ENCODE peak calls at places on chromosomes 16 and 17, in five cellular contexts. One of them, this sample, is unnamed.

GRCh38 chr16:50388491-50388890 is 19.7 kb upstream of the BRD7 start:
- DNase-seq in ovary: no peak
- DNase-seq in transverse colon: no peak
- DNase-seq in stomach: no peak
- DNase-seq in body of pancreas: no peak
- DNase-seq in this sample: no peak

GRCh38 chr16:58684354-58685083 is at the start of gene SLC38A7:
- DNase-seq in ovary: peak
- DNase-seq in transverse colon: peak
- DNase-seq in stomach: peak
- DNase-seq in body of pancreas: peak
- DNase-seq in this sample: peak

GRCh38 chr16:53091508-53092211 is 36.9 kb downstream of the CHD9 start:
- DNase-seq in ovary: peak
- DNase-seq in transverse colon: peak
- DNase-seq in stomach: peak
- DNase-seq in body of pancreas: peak
- DNase-seq in this sample: peak

GRCh38 chr16:47204736-47205499 is 61.2 kb upstream of the NETO2 start:
- DNase-seq in ovary: no peak
- DNase-seq in transverse colon: no peak
- DNase-seq in stomach: no peak
- DNase-seq in body of pancreas: no peak
- DNase-seq in this sample: no peak

GRCh38 chr16:29911676-29912010 is 11.4 kb downstream of the ASPHD1 start:
- DNase-seq in ovary: no peak
- DNase-seq in transverse colon: no peak
- DNase-seq in stomach: no peak
- DNase-seq in body of pancreas: no peak
- DNase-seq in this sample: no peak

GRCh38 chr17:33261911-33262665 is 31.0 kb downstream of the ASIC2 start:
- DNase-seq in ovary: no peak
- DNase-seq in transverse colon: no peak
- DNase-seq in stomach: no peak
- DNase-seq in body of pancreas: no peak
- DNase-seq in this sample: no peak

GRCh38 chr17:31499771-31500554 is 108.5 kb downstream of the RAB11FIP4 start:
- DNase-seq in ovary: peak
- DNase-seq in transverse colon: peak
- DNase-seq in stomach: peak
- DNase-seq in body of pancreas: peak
- DNase-seq in this sample: no peak

GRCh38 chr17:17783121-17783824 is 53.5 kb downstream of the SREBF1 start:
- DNase-seq in ovary: peak
- DNase-seq in transverse colon: peak
- DNase-seq in stomach: peak
- DNase-seq in body of pancreas: peak
- DNase-seq in this sample: peak

DNA sequence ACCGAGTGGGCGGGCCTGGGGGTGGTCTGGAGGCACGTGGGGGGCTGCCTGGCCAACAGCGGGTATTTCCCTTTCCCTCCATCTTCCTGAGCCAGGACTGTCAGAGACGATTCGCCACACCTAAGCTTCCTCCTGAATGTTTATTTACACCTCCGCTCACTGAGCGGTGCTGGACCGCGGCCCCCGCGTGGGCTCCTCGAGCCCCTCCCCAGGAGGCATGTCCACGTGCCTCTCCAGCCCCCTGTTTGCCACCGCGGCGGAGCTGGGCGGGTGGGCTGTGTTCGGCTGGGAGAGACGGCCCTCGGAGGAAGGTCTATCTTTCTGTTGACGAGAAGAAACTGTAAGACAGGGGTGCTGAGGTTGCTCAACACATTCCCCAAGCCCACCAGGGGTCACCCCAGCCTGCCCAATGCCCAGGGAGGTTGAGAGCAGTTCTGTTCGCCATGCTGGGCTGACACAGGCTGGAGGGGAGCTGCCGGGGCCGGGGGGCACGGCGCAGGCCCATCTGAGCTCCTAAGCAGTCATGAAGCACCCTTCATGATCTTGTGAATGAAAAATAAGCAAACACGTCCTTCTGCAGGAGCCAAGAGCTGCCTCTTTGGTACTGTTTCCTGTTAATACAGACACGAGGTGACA is 8.9 kb downstream of the UBALD2 start:
- DNase-seq in ovary: no peak
- DNase-seq in transverse colon: no peak
- DNase-seq in stomach: no peak
- DNase-seq in body of pancreas: no peak
- DNase-seq in this sample: no peak
- H3K27ac ChIP-seq in ovary: no peak
- H3K27ac ChIP-seq in transverse colon: no peak
- H3K27ac ChIP-seq in stomach: peak
- H3K27ac ChIP-seq in body of pancreas: peak
- H3K27ac ChIP-seq in this sample: peak

DNA sequence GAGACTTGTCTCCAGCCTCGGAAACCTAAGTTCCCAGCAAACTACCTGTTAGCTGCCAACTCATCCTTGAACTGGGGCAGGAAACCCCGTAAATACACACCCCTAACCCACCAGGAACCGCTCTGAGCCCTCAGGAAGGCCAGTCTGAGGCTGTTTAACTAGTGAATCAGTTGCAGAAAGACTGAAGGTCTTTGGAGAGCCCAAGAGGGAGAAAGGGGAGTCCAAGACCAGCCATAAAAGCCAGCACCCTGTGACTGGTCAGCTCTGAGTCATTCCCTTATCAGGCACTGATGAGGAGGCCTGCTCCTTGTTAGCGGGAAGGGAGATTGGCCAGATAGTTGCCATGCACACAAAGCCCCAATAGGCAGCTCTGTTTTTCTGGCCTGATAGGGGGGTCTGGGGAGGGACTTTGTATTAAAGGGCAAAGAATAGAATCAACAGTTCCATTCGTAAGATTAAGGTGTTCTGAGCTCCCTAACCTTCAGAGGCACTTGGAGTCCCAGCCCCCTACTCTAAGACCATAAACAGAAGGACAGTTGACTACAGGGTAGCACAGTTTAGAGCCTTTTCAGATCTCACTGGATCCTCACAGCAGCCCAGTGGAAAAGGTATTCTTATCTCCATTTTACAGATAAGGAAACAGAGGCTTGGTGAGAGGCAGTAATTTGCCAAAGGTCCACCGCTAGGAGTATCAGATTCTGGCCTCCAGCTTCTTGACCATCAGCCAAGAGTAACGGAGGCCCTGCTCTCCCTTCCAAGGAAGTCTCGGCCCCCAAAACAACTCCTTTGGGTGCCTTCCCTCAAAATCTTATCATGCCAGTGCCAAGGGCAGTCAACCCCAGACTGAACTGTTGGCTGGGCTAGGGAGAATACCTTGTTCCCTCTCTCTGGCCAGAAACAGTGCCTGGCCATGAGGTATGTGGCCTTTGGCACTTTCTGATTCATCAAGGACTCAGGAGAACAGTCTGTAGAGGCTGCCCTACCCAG is 2.2 kb upstream of the KRT19 start:
- DNase-seq in ovary: no peak
- DNase-seq in transverse colon: peak
- DNase-seq in stomach: peak
- DNase-seq in body of pancreas: no peak
- DNase-seq in this sample: peak
- TF ChIP-seq POLR2A in ovary: no peak
- TF ChIP-seq POLR2A in transverse colon: peak
- TF ChIP-seq POLR2A in stomach: no peak
- TF ChIP-seq POLR2A in body of pancreas: no peak
- TF ChIP-seq POLR2A in this sample: peak

DNA sequence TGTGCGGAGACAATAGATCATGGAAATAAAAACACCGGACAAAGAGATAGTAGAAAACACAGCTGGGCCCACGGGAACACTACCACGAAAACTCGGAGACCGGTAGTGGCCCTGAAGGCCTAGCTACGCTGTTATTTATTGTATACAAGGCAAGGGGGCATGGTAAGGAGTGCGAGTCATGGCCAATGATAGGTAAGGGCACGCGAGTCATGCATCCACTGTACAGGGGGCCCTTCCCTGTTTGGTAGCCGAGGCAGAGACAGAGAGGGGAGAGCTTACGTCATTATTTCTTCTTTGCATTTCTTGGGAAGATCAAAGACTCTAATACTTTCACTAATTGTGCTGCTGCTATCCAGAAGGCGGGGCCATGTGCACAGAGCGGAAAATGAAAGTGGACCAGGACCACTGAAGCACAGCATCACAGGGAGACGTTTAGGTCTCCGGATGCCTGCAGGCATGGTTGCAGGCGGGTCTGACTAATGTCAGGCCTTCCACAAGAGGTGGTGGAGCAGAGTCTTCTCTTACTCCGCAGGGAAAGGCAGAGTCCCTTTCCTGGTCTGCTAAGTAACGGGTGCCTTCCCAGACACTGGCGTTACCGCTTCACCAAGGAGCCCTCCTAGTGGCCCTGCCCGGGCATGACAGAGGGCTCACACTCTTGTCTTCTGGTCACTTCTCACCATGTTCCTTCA is 74.4 kb upstream of the ARL4D start:
- DNase-seq in ovary: no peak
- DNase-seq in transverse colon: no peak
- DNase-seq in stomach: no peak
- DNase-seq in body of pancreas: no peak
- DNase-seq in this sample: no peak
- H3K27ac ChIP-seq in ovary: no peak
- H3K27ac ChIP-seq in transverse colon: no peak
- H3K27ac ChIP-seq in stomach: no peak
- H3K27ac ChIP-seq in body of pancreas: no peak
- H3K27ac ChIP-seq in this sample: no peak

GRCh38 chr17:72139213-72139612 is 18.4 kb downstream of the SOX9 start:
- DNase-seq in ovary: no peak
- DNase-seq in transverse colon: no peak
- DNase-seq in stomach: no peak
- DNase-seq in body of pancreas: no peak
- DNase-seq in this sample: no peak

GRCh38 chr17:72135546-72136325 is 14.9 kb downstream of the SOX9 start:
- DNase-seq in ovary: no peak
- DNase-seq in transverse colon: no peak
- DNase-seq in stomach: no peak
- DNase-seq in body of pancreas: no peak
- DNase-seq in this sample: no peak

GRCh38 chr17:72134560-72135399 is 14.0 kb downstream of the SOX9 start:
- DNase-seq in ovary: no peak
- DNase-seq in transverse colon: no peak
- DNase-seq in stomach: no peak
- DNase-seq in body of pancreas: no peak
- DNase-seq in this sample: no peak

GRCh38 chr17:72142614-72143013 is 21.8 kb downstream of the SOX9 start:
- DNase-seq in ovary: no peak
- DNase-seq in transverse colon: no peak
- DNase-seq in stomach: no peak
- DNase-seq in body of pancreas: no peak
- DNase-seq in this sample: no peak

GRCh38 chr17:72136692-72137550 is 16.1 kb downstream of the SOX9 start:
- DNase-seq in ovary: no peak
- DNase-seq in transverse colon: no peak
- DNase-seq in stomach: no peak
- DNase-seq in body of pancreas: no peak
- DNase-seq in this sample: no peak
- TF ChIP-seq POLR2A in ovary: no peak
- TF ChIP-seq POLR2A in transverse colon: no peak
- TF ChIP-seq POLR2A in stomach: no peak
- TF ChIP-seq POLR2A in body of pancreas: no peak
- TF ChIP-seq POLR2A in this sample: no peak